ENCODE peak calls at places on chromosomes 4 and X, in eight cellular contexts. M is IMR-90, E is SK-N-SH, S is HCT116, V is OCI-LY7, Q is hepatocyte, F is WTC11, J is bronchial epithelial cell. L is an unnamed sample.

GRCh38 chr4:121791481-121791880 is 9.6 kb upstream of the EXOSC9 start:
- DNase-seq in V (no peak), F (no peak), M (peak; percentile 88), E (no peak), S (no peak), J (no peak), Q (no peak), L (no peak)

GRCh38 chr4:148017801-148018200 is 285.9 kb downstream of the ARHGAP10 start:
- DNase-seq in S (no peak), M (no peak), Q (no peak), J (no peak), F (no peak), E (no peak), V (no peak), L (no peak)

GRCh38 chr4:48831532-48832015 is 686 bp downstream of the OCIAD1 start:
- DNase-seq in V (peak; percentile 58), M (peak; percentile 16), J (peak; percentile 25), F (no peak), S (no peak), E (no peak), Q (no peak), L (no peak)

GRCh38 chrX:132118361-132118760 is 9.5 kb downstream of the FRMD7 start:
- DNase-seq in J (no peak), S (peak; percentile 1), Q (no peak), E (no peak), F (peak; percentile 14), V (no peak), M (no peak), L (no peak)

GRCh38 chr4:110165382-110166285 is 32.8 kb downstream of the ELOVL6 start:
- DNase-seq in J (peak; percentile 88), V (peak; percentile 29), Q (peak; percentile 44), E (peak; percentile 48), S (peak; percentile 31), F (no peak), M (peak; percentile 83), L (no peak)

GRCh38 chr4:62449538-62449937 is 1249.4 kb downstream of the ADGRL3 start:
- DNase-seq in S (no peak), M (no peak), Q (no peak), F (no peak), V (no peak), E (no peak), J (no peak), L (no peak)

GRCh38 chrX:67893931-67894330 is 350.1 kb downstream of the AR start:
- DNase-seq in V (peak; percentile 7), F (no peak), S (no peak), J (no peak), Q (no peak), M (peak; percentile 3), E (no peak), L (no peak)

GRCh38 chrX:24720036-24720435 is 26.3 kb downstream of the POLA1 start:
- DNase-seq in F (no peak), S (no peak), M (no peak), Q (no peak), E (no peak), J (no peak), V (no peak), L (no peak)

DNA sequence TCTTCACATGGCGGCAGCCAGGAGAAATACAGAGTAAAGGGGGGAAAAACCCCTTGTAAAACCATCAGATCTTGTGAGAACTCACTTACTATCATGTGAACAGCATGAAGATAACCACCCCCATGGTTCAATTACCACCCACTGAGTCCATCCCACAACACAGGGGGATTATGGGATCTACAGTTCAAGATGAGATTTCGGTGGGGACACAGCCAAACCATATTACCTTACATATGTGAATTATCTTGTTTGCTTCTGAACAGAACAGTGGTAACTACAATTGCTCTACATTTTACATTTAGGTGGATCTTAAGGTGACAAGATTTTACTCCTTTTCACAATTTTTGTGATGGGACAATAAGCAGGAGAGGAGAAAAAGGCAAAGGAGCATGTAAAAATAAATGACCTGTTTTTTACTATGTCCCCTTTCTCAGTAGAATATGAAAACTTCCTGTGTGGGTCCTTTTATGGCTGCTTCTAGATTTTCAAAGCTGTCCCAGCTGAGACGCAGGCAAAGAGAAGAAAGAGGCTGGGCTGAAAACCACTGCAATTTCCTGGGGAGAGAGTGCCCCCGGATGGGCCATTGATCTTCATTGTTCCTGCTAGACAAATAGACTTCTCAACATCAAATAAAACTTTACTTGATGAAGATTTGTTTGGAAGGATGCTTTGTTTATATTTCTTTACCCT is 45.9 kb upstream of the PGM2 start:
- DNase-seq in V (peak; percentile 65), J (peak; percentile 31), Q (peak; percentile 43), E (no peak), S (no peak), F (no peak), M (no peak), L (peak; percentile 42)
- TF ChIP-seq CTCF in V (peak; percentile 75), J (peak; percentile 18), Q (peak; percentile 33), E (no peak), S (no peak), F (no peak), M (no peak), L (peak; percentile 13)

DNA sequence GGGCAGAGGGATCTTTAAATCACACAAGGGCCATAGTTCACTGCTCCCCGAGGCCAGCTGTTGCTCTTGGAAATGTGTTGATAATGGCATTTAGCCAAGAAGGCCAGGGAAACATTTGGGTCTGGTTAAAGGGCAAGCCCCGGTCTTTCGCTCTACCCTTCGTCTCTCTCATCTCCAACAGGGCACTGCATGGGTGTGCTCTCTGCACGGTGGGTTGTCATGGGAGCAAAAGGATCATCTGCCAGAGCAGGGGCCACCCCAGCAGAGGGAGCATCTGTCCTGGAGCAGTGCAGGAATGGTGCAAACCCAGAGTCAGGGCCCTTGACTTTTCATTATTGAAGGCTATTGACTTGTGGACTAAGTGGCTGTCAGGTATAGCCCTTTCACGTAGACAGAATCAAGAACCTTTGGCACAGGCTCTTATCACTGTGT is 22.7 kb upstream of the PGRMC2 start:
- DNase-seq in M (no peak), V (no peak), J (no peak), S (no peak), Q (peak; percentile 34), F (no peak), E (peak; percentile 65), L (no peak)
- TF ChIP-seq CTCF in M (no peak), V (no peak), J (peak; percentile 10), S (peak; percentile 22), Q (peak; percentile 19), F (no peak), E (peak; percentile 25), L (no peak)

GRCh38 chrX:96183843-96184242 is 500.8 kb upstream of the DIAPH2 start:
- DNase-seq in V (no peak), Q (peak; percentile 11), E (no peak), M (peak; percentile 1), F (no peak), S (no peak), J (peak; percentile 13), L (no peak)
- TF ChIP-seq CTCF in V (peak; percentile 44), Q (peak; percentile 50), E (peak; percentile 58), M (peak; percentile 34), F (no peak), S (no peak), J (peak; percentile 37), L (no peak)

DNA sequence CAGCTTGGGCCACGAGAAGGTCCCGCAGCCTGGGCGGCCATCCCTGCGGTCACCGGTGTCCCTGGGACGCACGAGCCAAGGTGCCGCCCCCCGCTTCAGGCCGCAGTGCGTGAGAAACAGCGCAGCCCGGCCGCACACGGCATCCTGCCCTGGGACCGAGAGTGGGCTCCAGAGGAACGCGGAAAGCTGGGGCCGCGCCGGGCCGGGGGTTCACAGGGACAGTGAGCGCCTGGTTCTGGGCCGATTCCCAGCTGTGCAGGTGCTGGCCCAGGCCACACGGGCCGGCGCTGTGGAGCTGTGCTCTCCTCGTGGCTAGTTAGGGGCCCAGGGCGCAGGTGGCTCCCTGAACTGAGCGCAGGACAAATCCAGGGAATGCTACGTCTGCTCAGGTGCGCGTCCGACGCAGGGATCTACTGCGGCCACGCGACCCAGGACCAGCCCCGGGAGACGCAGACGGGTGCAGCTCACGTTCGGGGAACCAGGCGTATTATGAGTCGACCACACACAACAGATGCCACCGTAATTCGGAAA is 25.8 kb upstream of the GTPBP6 start:
- DNase-seq in Q (no peak), E (no peak), J (no peak), M (no peak), S (no peak), F (peak; percentile 10), V (no peak), L (no peak)
- TF ChIP-seq CTCF in Q (no peak), E (no peak), J (no peak), M (no peak), S (no peak), F (no peak), V (no peak), L (no peak)

GRCh38 chr4:24840826-24841587 is 45.6 kb downstream of the SOD3 start:
- DNase-seq in S (no peak), E (no peak), V (no peak), M (no peak), F (no peak), Q (no peak), J (peak; percentile 47), L (no peak)
- TF ChIP-seq CTCF in S (no peak), E (no peak), V (no peak), M (no peak), F (no peak), Q (no peak), J (no peak), L (no peak)

GRCh38 chr4:112266823-112267222 is 18.9 kb downstream of the TIFA start:
- DNase-seq in Q (peak; percentile 36), F (no peak), M (peak; percentile 52), S (no peak), J (no peak), E (peak; percentile 12), V (peak; percentile 45), L (no peak)
- TF ChIP-seq CTCF in Q (peak; percentile 53), F (no peak), M (peak; percentile 55), S (peak; percentile 56), J (no peak), E (peak; percentile 70), V (peak; percentile 81), L (peak; percentile 62)

GRCh38 chrX:110418220-110418856 is 59.7 kb downstream of the RTL9 start:
- DNase-seq in S (no peak), M (peak; percentile 81), E (peak; percentile 22), F (peak; percentile 14), J (peak; percentile 53), Q (peak; percentile 69), V (no peak), L (no peak)
- TF ChIP-seq CTCF in S (peak; percentile 52), M (peak; percentile 60), E (peak; percentile 55), F (no peak), J (peak; percentile 52), Q (peak; percentile 46), V (no peak), L (no peak)

GRCh38 chrX:7614616-7615015 is 228.4 kb upstream of the VCX start:
- DNase-seq in E (no peak), V (no peak), M (no peak), J (no peak), Q (no peak), F (no peak), S (no peak), L (no peak)
- TF ChIP-seq CTCF in E (no peak), V (no peak), M (no peak), J (no peak), Q (no peak), F (no peak), S (no peak), L (no peak)

GRCh38 chr4:132818091-132818490 is 331.0 kb upstream of the PCDH10 start:
- DNase-seq in Q (peak; percentile 31), S (no peak), E (peak; percentile 1), M (no peak), V (no peak), J (no peak), F (peak; percentile 78), L (no peak)
- TF ChIP-seq CTCF in Q (peak; percentile 30), S (peak; percentile 31), E (peak; percentile 19), M (no peak), V (peak; percentile 37), J (no peak), F (peak; percentile 57), L (no peak)